ENCODE peak calls at places on chromosomes 4 and X, in five cellular contexts. X is thoracic aorta; S is naive thymus-derived CD4-positive, alpha-beta T cell; H is KG1; C is mammary epithelial cell. R is an unnamed sample.

GRCh38 chr4:84583871-84584373 is 995 bp downstream of the CDS1 start:
- DNase-seq in S (no peak), H (no peak), C (no peak), X (no peak), R (no peak)

GRCh38 chrX:132488092-132488749 is 617 bp downstream of the MBNL3 start:
- DNase-seq in S (no peak), C (peak), H (peak), X (no peak), R (peak)

GRCh38 chr4:114364857-114365256 is 233.8 kb upstream of the UGT8 start:
- DNase-seq in S (no peak), C (no peak), H (no peak), X (no peak), R (no peak)

GRCh38 chrX:118156953-118157608 is 40.5 kb upstream of the KLHL13 start:
- DNase-seq in S (no peak), C (no peak), H (no peak), X (no peak), R (no peak)

GRCh38 chr4:19358015-19358414 is 893.7 kb upstream of the SLIT2 start:
- DNase-seq in X (no peak), H (no peak), C (peak), S (no peak), R (no peak)

GRCh38 chr4:24988776-24989175 is 42.0 kb downstream of the LGI2 start:
- DNase-seq in H (no peak), S (no peak), C (peak), X (no peak), R (no peak)

GRCh38 chr4:136241221-136241986 is 1290.9 kb downstream of the PCDH18 start:
- DNase-seq in S (no peak), H (no peak), X (no peak), C (peak), R (no peak)

GRCh38 chrX:107684956-107685385 is 56.7 kb downstream of the PRPS1 start:
- DNase-seq in C (peak), H (no peak), X (no peak), S (no peak), R (peak)

GRCh38 chr4:891747-892146 is 40.4 kb downstream of the GAK start:
- DNase-seq in S (no peak), H (no peak), X (no peak), C (no peak), R (no peak)

R was measured in GDM1.